ENCODE peak calls at places on chromosome 10, in four cellular contexts. J, Z, G and H are unnamed samples.
A peak's percentile ranks its signal among the peaks of the same experiment; 100 is the strongest.

GRCh38 chr10:98481418-98481945 is 34.7 kb upstream of the HPS1 start:
- DNase-seq in J (no peak), Z (no peak), G (no peak), H (no peak)

GRCh38 chr10:92538231-92538958 is 35.5 kb downstream of the IDE start:
- DNase-seq in J (no peak), Z (no peak), G (no peak), H (no peak)

GRCh38 chr10:97163646-97164535 is 21.9 kb downstream of the SLIT1 start:
- DNase-seq in J (no peak), Z (no peak), G (no peak), H (no peak)

GRCh38 chr10:78846071-78846470 is 222.7 kb upstream of the ZMIZ1 start:
- DNase-seq in J (no peak), Z (no peak), G (no peak), H (no peak)

GRCh38 chr10:95790982-95791381 is 35.0 kb downstream of the ENTPD1 start:
- DNase-seq in J (no peak), Z (no peak), G (no peak), H (no peak)

GRCh38 chr10:86599729-86600128 is 54.6 kb upstream of the OPN4 start:
- DNase-seq in J (no peak), Z (no peak), G (no peak), H (no peak)

GRCh38 chr10:132021504-132022143 is 39.9 kb upstream of the BNIP3 start:
- DNase-seq in J (no peak), Z (no peak), G (no peak), H (no peak)

GRCh38 chr10:106661767-106662140 is 502.8 kb downstream of the SORCS1 start:
- DNase-seq in J (no peak), Z (no peak), G (no peak), H (no peak)

GRCh38 chr10:44627591-44628354 is 242.9 kb upstream of the CXCL12 start:
- DNase-seq in J (no peak), Z (no peak), G (no peak), H (no peak)

DNA sequence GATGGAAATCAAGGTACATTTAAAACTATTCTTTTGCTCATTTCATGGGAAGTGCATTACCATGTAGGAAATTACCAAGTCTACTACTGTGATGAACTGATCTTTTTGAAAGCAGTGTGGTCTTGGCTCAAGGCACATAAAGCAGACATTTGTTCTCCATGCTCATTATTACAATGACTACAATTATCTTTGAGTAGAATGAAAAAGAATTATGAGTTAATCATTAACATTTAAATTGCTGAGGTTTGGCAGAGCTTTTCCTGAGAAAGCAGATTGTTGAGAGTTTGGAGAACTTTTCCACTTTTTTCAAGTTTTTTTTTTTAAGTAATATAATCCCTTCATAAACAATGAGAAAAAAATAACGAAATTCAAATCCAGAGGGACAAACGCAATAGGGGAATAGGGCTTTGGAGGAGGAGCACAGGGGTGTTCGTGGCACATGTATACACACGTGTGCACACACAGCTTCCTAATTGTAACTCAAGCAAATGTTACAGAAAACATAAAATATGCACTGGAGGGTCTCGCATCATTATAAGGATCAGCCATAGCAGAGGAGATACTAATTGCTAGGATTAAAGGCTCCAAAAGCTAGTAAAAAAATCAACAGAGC is 8.9 kb upstream of the CUBN start:
- DNase-seq in J (peak; percentile 9), Z (no peak), G (no peak), H (no peak)
- H3K4me3 ChIP-seq in J (no peak overlapping the region), Z (no peak overlapping the region), G (no peak overlapping the region), H (no peak overlapping the region)

GRCh38 chr10:47164800-47165128 is 135.2 kb upstream of the GDF10 start:
- DNase-seq in J (no peak), Z (no peak), G (no peak), H (no peak)
- TF ChIP-seq CTCF in J (no peak), Z (no peak), G (no peak), H (no peak)

GRCh38 chr10:3699896-3700295 is 85.1 kb downstream of the KLF6 start:
- DNase-seq in J (no peak), Z (no peak), G (no peak), H (no peak)
- H3K27ac ChIP-seq in J (no peak overlapping the region), Z (no peak overlapping the region), G (no peak overlapping the region), H (no peak overlapping the region)

GRCh38 chr10:35492387-35493195 is 112.5 kb upstream of the GJD4 start:
- DNase-seq in J (no peak), Z (no peak), G (no peak), H (no peak)

GRCh38 chr10:35497909-35498308 is 107.2 kb upstream of the GJD4 start:
- DNase-seq in J (no peak), Z (no peak), G (no peak), H (no peak)

GRCh38 chr10:35488228-35488627 is 116.9 kb upstream of the GJD4 start:
- DNase-seq in J (no peak), Z (no peak), G (no peak), H (no peak)

GRCh38 chr10:35495521-35496238 is 109.5 kb upstream of the GJD4 start:
- DNase-seq in J (peak; percentile 63), Z (no peak), G (no peak), H (no peak)

GRCh38 chr10:35493196-35494118 is 111.7 kb upstream of the GJD4 start:
- DNase-seq in J (no peak), Z (no peak), G (no peak), H (no peak)
- H3K4me3 ChIP-seq in J (no peak overlapping the region), Z (no peak overlapping the region), G (no peak overlapping the region), H (no peak overlapping the region)

GRCh38 chr10:99973190-99973589 is 36.6 kb downstream of the DNMBP start:
- DNase-seq in J (no peak), Z (no peak), G (no peak), H (no peak)
- TF ChIP-seq CTCF in J (peak; percentile 14), Z (no peak), G (no peak), H (peak; percentile 35)

DNA sequence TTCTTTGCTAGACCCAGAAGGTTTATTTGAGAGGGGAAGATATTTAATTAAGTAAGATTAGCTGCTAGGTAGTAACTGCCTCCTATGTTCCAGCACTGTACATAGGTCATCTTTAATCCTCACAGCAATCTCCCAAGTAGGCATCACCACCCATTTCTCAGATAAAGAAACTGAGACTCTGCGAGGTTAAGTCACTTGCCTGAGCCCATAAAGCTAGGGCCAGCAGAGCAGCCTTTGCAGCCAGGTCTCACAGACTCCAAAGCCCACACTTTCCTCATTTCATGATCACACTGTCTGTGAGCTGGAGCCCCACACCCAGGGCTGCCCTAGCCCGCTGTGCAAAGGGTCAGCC is 20.6 kb downstream of the CALML3 start:
- DNase-seq in J (no peak), Z (no peak), G (peak; percentile 11), H (no peak)
- H3K27ac ChIP-seq in J (peak overlapping the region; percentile 97), Z (peak overlapping the region; percentile 45), G (peak overlapping the region; percentile 63), H (peak overlapping the region; percentile 94)

DNA sequence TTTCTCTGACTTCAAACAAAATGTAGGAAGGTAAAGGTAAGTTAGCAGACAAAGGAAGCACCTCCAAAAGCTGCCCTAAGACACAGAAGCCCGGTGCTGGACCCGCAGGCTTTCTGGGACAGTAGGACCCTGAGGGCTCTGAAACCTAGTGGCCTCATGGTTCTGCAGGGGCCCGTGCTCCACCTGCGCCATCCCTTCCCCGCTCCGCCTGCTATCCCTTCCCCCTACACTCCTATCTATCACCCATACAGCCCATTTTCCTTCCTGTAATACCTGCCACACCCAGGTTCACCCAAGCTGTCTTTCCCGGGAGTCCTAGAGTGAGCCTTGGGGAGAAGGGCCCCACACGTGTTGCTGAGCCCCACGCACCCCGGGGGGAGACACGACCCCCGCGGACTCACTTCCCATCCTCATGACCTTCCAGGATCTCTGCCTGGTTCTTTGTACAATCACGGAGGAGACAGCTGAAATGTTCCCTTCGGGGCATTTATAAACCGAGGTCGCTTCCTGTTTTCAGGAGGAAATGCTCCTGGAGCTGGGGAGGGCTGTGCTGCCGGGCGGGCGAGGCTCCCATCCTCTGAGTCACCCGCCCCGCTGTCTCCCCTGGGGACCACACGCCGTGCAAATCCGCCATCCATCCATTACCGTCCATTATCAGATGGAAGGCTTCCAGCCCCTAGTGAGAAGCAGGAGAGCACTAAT is 251.7 kb upstream of the PITRM1 start:
- DNase-seq in J (no peak), Z (no peak), G (no peak), H (no peak)
- H3K4me3 ChIP-seq in J (no peak overlapping the region), Z (no peak overlapping the region), G (no peak overlapping the region), H (no peak overlapping the region)